ENCODE peak calls at places on chromosome 18, in four cellular contexts. G is natural killer cell, W is nephron progenitor cell, D is PC-3. P is an unnamed sample.

GRCh38 chr18:23856466-23857175 is 157.9 kb upstream of the TTC39C start:
- DNase-seq in D (peak), G (no peak), W (no peak), P (no peak)

GRCh38 chr18:8847066-8847755 is 141.9 kb downstream of the MTCL1 start:
- DNase-seq in G (no peak), D (peak), W (no peak), P (no peak)

GRCh38 chr18:58400337-58400885 is 228.5 kb downstream of the ALPK2 start:
- DNase-seq in D (no peak), G (no peak), W (no peak), P (no peak)

GRCh38 chr18:3799515-3799914 is 349.5 kb downstream of the TGIF1 start:
- DNase-seq in G (no peak), W (peak), D (no peak), P (no peak)

GRCh38 chr18:61612517-61612916 is 279.3 kb downstream of the CDH20 start:
- DNase-seq in D (no peak), G (no peak), W (no peak), P (no peak)

GRCh38 chr18:38923136-38923535 is 1357.5 kb upstream of the CELF4 start:
- DNase-seq in W (no peak), D (no peak), G (no peak), P (no peak)

GRCh38 chr18:3584897-3585460 is 135.0 kb downstream of the TGIF1 start:
- DNase-seq in D (peak), W (no peak), G (no peak), P (no peak)

GRCh38 chr18:58005885-58006523 is 38.0 kb upstream of the NEDD4L start:
- DNase-seq in W (no peak), D (peak), G (no peak), P (no peak)

GRCh38 chr18:54338230-54338629 is 19.4 kb downstream of the STARD6 start:
- DNase-seq in G (no peak), D (no peak), W (no peak), P (no peak)

GRCh38 chr18:27226556-27227075 is 41.5 kb upstream of the CHST9 start:
- DNase-seq in W (no peak), D (peak), G (no peak), P (no peak)

GRCh38 chr18:5238371-5238758 is 41.3 kb upstream of the AKAIN1 start:
- DNase-seq in G (no peak), D (peak), W (peak), P (peak)

GRCh38 chr18:70126832-70127231 is 78.7 kb downstream of the RTTN start:
- DNase-seq in D (no peak), G (no peak), W (no peak), P (no peak)

GRCh38 chr18:10270160-10270571 is 184.3 kb upstream of the APCDD1 start:
- DNase-seq in W (no peak), G (no peak), D (no peak), P (no peak)

GRCh38 chr18:40810371-40810770 is 1144.7 kb upstream of the PIK3C3 start:
- DNase-seq in W (no peak), G (no peak), D (peak), P (no peak)

GRCh38 chr18:3983351-3983969 is 471.6 kb downstream of the DLGAP1 start:
- DNase-seq in G (no peak), W (no peak), D (peak), P (no peak)

GRCh38 chr18:45522371-45522770 is 92.9 kb upstream of the SLC14A2 start:
- DNase-seq in W (no peak), D (no peak), G (no peak), P (no peak)

GRCh38 chr18:8610442-8610801 is 1.2 kb downstream of the RAB12 start:
- DNase-seq in W (no peak), D (peak), G (no peak), P (no peak)

DNA sequence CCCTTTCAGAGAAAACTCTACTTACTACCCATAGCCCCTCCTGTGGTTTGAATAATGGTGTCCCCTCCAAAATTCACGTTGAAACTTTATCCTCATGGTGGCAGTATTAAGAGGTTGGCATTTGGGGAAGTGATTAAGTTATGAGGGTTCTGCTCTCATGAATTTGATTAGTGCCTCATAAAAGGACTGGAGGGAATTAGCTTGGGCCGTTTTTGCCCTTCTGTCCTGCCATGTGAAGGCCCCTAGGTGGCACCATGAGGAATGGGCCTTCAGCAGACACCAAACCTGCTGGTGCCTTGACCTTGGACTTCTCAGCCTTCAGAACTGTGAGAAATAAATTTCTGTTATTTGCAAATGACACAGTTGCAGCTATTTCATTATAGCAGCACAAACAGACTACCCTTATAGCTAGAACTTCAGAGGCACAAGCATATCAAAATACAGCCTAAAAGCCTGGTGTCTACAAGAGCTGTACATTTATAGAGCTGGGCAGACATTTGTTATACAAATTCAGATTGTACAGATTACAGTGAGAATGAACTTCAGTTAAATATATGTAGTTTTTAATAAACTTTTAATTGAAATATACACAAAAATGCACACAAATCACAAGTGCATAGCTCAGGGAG is 2.6 kb upstream of the PTPN2 start:
- DNase-seq in G (no peak), W (no peak), D (peak), P (no peak)
- TF ChIP-seq CTCF in G (no peak), W (peak), D (peak), P (peak)

GRCh38 chr18:22465859-22466602 is 48.3 kb upstream of the CTAGE1 start:
- DNase-seq in W (no peak), G (peak), D (peak), P (no peak)
- TF ChIP-seq CTCF in W (no peak), G (no peak), D (no peak), P (no peak)

GRCh38 chr18:6875764-6876163 is 146.2 kb downstream of the ARHGAP28 start:
- DNase-seq in G (no peak), D (no peak), W (no peak), P (no peak)

GRCh38 chr18:6873352-6873751 is 143.8 kb downstream of the ARHGAP28 start:
- DNase-seq in G (no peak), W (no peak), D (no peak), P (no peak)

GRCh38 chr18:6876646-6877045 is 147.1 kb downstream of the ARHGAP28 start:
- DNase-seq in G (no peak), W (no peak), D (no peak), P (no peak)

GRCh38 chr18:6877288-6877687 is 147.8 kb downstream of the ARHGAP28 start:
- DNase-seq in D (no peak), G (no peak), W (no peak), P (no peak)

GRCh38 chr18:6874316-6874715 is 144.8 kb downstream of the ARHGAP28 start:
- DNase-seq in D (peak), G (no peak), W (no peak), P (no peak)
- TF ChIP-seq CTCF in D (peak), G (no peak), W (no peak), P (no peak)

GRCh38 chr18:905307-905947 is 756 bp downstream of the ADCYAP1 start:
- DNase-seq in D (no peak), W (peak), G (no peak), P (no peak)

GRCh38 chr18:903703-904102 is 968 bp upstream of the ADCYAP1 start:
- DNase-seq in D (peak), G (peak), W (peak), P (peak)

GRCh38 chr18:904135-905090 is at the start of gene ADCYAP1:
- DNase-seq in G (no peak), D (peak), W (peak), P (no peak)

GRCh38 chr18:901769-902168 is 2.9 kb upstream of the ADCYAP1 start:
- DNase-seq in D (no peak), G (no peak), W (no peak), P (no peak)

DNA sequence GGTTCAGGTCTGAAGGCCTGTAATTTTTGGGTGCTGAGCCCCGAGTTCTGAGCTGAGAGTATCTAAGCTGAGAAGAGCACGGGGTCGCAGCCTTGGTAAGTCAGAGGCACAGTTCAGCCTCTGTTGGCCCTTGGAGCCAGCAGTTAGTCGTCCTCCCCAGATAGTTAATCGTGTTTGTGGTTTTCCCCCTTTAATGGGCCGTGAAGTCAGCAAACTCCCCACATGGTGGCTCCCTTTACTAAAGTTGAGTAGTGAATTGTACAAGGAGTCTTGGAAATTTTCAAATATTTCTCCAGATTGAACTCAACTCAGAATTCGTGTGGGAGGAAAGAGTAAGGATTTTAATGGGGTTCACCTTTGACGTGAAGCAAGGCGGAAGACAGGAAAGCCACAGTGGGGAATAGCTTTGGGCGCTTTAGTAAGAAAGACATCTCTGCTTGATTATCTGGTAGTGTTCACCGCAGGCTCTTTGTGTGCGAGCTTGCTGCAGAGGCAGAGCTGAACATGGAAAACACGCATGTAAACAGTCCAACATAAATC is 2.4 kb upstream of the ADCYAP1 start:
- DNase-seq in D (peak), G (no peak), W (no peak), P (no peak)
- TF ChIP-seq CTCF in D (peak), G (no peak), W (no peak), P (peak)

DNA sequence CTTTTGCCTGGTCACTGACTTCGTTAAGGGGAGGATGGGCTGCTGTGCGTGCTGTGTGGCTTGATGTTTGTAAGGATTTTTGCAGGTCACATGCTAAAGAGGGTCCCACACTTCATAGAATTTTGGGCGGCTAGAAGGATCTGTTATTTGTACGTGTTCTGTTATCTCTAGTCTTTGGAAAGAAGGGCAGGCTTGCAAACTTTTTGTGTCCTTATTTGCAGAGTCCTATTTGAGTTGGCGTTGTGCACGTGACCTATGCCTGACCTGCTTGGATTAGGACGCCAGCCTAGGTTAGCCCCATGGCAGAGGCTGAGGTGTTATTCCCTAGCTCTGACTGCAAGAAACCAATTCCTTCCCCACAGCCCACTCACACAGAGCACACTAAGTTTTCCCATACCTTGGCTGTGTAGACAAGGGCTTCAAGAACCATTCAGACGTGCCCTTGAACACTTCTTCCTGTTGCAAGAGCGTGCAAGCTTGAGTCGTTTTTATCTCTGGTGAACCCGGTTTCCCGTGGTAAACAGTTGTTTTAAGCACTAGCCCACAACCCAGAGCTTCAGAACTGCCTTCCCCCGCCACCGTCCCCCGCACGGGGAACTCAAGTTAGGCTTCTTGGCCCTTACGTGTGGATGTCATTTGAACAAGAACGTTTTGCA is 94.6 kb downstream of the LDLRAD4 start:
- DNase-seq in G (no peak), W (no peak), D (no peak), P (no peak)
- TF ChIP-seq CTCF in G (no peak), W (no peak), D (no peak), P (no peak)

DNA sequence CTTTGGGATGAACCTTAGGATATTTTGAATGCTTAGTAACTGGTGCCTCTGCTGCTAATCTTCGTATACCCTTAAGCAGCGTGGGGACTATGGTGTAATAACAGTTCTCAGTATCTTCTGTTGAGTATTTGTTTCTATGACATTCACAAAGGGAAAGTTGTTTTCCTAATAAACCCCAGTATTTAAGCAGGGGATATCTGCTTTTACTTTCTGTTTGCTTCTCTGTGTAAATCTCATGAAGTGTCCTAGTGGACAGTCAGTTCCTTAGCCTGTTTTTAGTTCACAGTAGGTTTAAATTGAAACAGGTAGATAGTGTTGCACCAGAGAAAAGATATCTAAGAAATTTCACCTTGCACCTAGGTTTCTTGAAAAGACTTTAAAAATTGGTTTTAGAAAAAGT is 14.9 kb downstream of the KIAA1328 start:
- DNase-seq in W (no peak), G (no peak), D (no peak), P (no peak)
- TF ChIP-seq CTCF in W (no peak), G (no peak), D (no peak), P (no peak)

GRCh38 chr18:76463872-76464271 is 31.2 kb downstream of the ZNF516 start:
- DNase-seq in W (no peak), D (no peak), G (no peak), P (no peak)

GRCh38 chr18:76465630-76466409 is 29.2 kb downstream of the ZNF516 start:
- DNase-seq in W (no peak), D (no peak), G (no peak), P (peak)

GRCh38 chr18:76463358-76463757 is 31.7 kb downstream of the ZNF516 start:
- DNase-seq in G (no peak), D (no peak), W (no peak), P (peak)

GRCh38 chr18:76466410-76466991 is 28.5 kb downstream of the ZNF516 start:
- DNase-seq in W (no peak), D (no peak), G (no peak), P (peak)

DNA sequence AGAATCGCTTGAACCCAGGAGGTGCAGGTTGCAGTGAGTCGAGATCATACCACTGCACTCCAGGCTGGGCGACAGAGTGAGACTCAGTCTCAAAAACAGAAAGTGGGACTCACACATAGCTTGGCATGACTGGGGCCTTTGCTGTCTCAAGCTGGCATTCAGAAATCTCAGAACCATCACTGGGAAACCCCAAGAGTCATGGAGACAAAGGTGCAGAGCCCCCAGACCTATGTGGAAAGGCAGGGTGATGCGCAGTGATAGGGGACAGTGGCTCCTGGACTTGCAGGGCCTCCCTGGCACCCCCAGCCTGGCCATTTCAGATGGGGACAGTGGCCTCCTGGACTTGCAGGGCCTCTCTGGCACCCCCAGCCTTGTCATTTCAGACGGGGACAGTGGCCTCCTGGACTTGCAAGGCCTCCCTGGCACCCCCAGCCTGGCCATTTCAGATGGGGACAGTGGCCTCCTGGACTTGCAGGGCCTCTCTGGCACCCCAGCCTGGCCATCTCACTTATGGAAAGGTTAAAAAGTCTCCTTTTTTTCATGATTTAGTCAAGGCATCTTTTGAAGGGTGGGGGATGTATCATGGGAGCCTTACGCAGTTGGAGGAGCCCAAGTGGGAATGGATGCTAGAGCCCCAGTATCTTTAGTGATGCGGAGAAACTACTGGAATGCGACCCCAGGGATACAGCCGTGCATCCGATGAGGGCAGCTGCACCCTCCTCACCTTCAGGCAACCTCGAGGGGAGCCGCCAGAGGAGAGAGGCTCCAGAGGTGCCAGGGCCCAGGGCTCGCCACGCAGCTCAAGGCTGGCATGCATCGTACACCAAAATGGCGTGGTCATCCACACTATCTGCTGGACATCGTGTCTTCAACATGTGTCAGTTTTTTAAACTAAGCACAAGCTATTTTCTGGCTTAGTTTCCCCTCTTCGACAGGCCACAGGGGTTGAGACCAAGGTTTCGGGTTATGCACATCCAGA is 30.5 kb downstream of the ZNF516 start:
- DNase-seq in G (no peak), D (no peak), W (no peak), P (peak)
- TF ChIP-seq CTCF in G (no peak), D (no peak), W (no peak), P (no peak)

GRCh38 chr18:78797499-78797898 is 182.1 kb upstream of the SALL3 start:
- DNase-seq in G (no peak), W (no peak), D (no peak), P (no peak)
- TF ChIP-seq CTCF in G (no peak), W (no peak), D (no peak), P (no peak)